ENCODE peak calls at places on chromosomes 6 and 20, in ten cellular contexts. W is small intestine, L is AML-193, N is T-cell, Z is Caki2, M is astrocyte of the spinal cord, B is PC-9, U is NCI-H69, S is H54, F is NB4. A is an unnamed sample.

GRCh38 chr6:70033781-70034180 is 167.4 kb downstream of the COL19A1 start:
- DNase-seq in W (no peak), L (no peak), N (no peak), Z (no peak), M (no peak), B (no peak), U (no peak), S (no peak), F (no peak), A (no peak)

GRCh38 chr6:39918831-39919230 is 15.4 kb downstream of the MOCS1 start:
- DNase-seq in W (no peak), L (no peak), N (no peak), Z (no peak), M (no peak), B (no peak), U (no peak), S (no peak), F (no peak), A (no peak)

GRCh38 chr20:46226602-46227001 is 81.7 kb downstream of the CDH22 start:
- DNase-seq in W (no peak), L (no peak), N (no peak), Z (no peak), M (peak), B (no peak), U (no peak), S (peak), F (no peak), A (peak)

GRCh38 chr6:168097221-168097620 is 18.2 kb upstream of the FRMD1 start:
- DNase-seq in W (no peak), L (no peak), N (no peak), Z (no peak), M (no peak), B (no peak), U (no peak), S (no peak), F (no peak), A (no peak)

GRCh38 chr6:81769834-81770233 is 17.4 kb upstream of the TENT5A start:
- DNase-seq in W (no peak), L (no peak), N (no peak), Z (no peak), M (peak), B (no peak), U (peak), S (no peak), F (no peak), A (peak)

GRCh38 chr20:34578040-34578439 is 19.5 kb downstream of the MAP1LC3A start:
- DNase-seq in W (no peak), L (no peak), N (no peak), Z (no peak), M (no peak), B (no peak), U (no peak), S (no peak), F (peak), A (no peak)

GRCh38 chr20:56779452-56780143 is 150.5 kb downstream of the TFAP2C start:
- DNase-seq in W (no peak), L (no peak), N (no peak), Z (peak), M (no peak), B (no peak), U (no peak), S (no peak), F (no peak), A (no peak)

GRCh38 chr6:33154349-33154748 is 37.9 kb downstream of the COL11A2 start:
- DNase-seq in W (no peak), L (no peak), N (no peak), Z (no peak), M (no peak), B (no peak), U (no peak), S (no peak), F (no peak), A (no peak)

GRCh38 chr6:133947302-133947900 is 5.6 kb upstream of the TBPL1 start:
- DNase-seq in W (peak), L (no peak), N (no peak), Z (peak), M (no peak), B (no peak), U (peak), S (no peak), F (no peak), A (no peak)

GRCh38 chr6:16413399-16413798 is 175.0 kb downstream of the GMPR start:
- DNase-seq in W (no peak), L (no peak), N (no peak), Z (no peak), M (no peak), B (no peak), U (peak), S (no peak), F (no peak), A (no peak)

GRCh38 chr20:24703284-24703610 is 233.8 kb downstream of the SYNDIG1 start:
- DNase-seq in W (no peak), L (no peak), N (no peak), Z (no peak), M (no peak), B (no peak), U (no peak), S (no peak), F (no peak), A (no peak)

GRCh38 chr6:114342086-114342825 is 567 bp downstream of the HS3ST5 start:
- DNase-seq in W (peak), L (no peak), N (no peak), Z (no peak), M (no peak), B (peak), U (peak), S (no peak), F (no peak), A (peak)

GRCh38 chr6:91149246-91149645 is 562.4 kb upstream of the MAP3K7 start:
- DNase-seq in W (no peak), L (no peak), N (no peak), Z (no peak), M (no peak), B (no peak), U (no peak), S (no peak), F (no peak), A (no peak)

GRCh38 chr6:129766959-129767728 is 57.2 kb upstream of the ARHGAP18 start:
- DNase-seq in W (no peak), L (no peak), N (peak), Z (peak), M (peak), B (peak), U (peak), S (no peak), F (peak), A (peak)

GRCh38 chr20:440148-440547 is 22.2 kb downstream of the TBC1D20 start:
- DNase-seq in W (no peak), L (no peak), N (no peak), Z (no peak), M (no peak), B (no peak), U (no peak), S (no peak), F (no peak), A (no peak)

GRCh38 chr6:110813813-110814487 is 1.3 kb downstream of the CDK19 start:
- DNase-seq in W (peak), L (peak), N (no peak), Z (peak), M (peak), B (peak), U (peak), S (no peak), F (peak), A (peak)

GRCh38 chr6:137277971-137278602 is 58.9 kb upstream of the IFNGR1 start:
- DNase-seq in W (no peak), L (no peak), N (no peak), Z (peak), M (peak), B (peak), U (peak), S (no peak), F (no peak), A (peak)

GRCh38 chr20:53950031-53950430 is 120.4 kb downstream of the BCAS1 start:
- DNase-seq in W (no peak), L (no peak), N (no peak), Z (no peak), M (no peak), B (no peak), U (no peak), S (no peak), F (peak), A (no peak)

GRCh38 chr6:97102152-97102790 is 177.7 kb downstream of the KLHL32 start:
- DNase-seq in W (no peak), L (no peak), N (no peak), Z (no peak), M (no peak), B (no peak), U (no peak), S (no peak), F (no peak), A (no peak)

GRCh38 chr6:17334265-17334664 is 53.1 kb downstream of the RBM24 start:
- DNase-seq in W (no peak), L (no peak), N (no peak), Z (peak), M (peak), B (peak), U (no peak), S (peak), F (no peak), A (peak)